ENCODE peak calls at places on chromosome 1, in five cellular contexts. C is T-helper 2 cell, P is endothelial cell, A is neural crest cell, N is astrocyte of the spinal cord. F is an unnamed sample.

GRCh38 chr1:71783096-71783495 is 499.2 kb downstream of the NEGR1 start:
- DNase-seq in C (no peak), P (no peak), A (no peak), N (no peak), F (no peak)

GRCh38 chr1:16163882-16164820 is 8.3 kb upstream of the EPHA2 start:
- DNase-seq in C (no peak), P (no peak), A (no peak), N (peak), F (no peak)

GRCh38 chr1:164588388-164589341 is 29.7 kb downstream of the PBX1 start:
- DNase-seq in C (no peak), P (peak), A (peak), N (peak), F (no peak)

GRCh38 chr1:6601865-6602668 is 602 bp downstream of the KLHL21 start:
- DNase-seq in C (no peak), P (no peak), A (no peak), N (peak), F (peak)

GRCh38 chr1:101291562-101292035 is 54.8 kb downstream of the S1PR1 start:
- DNase-seq in C (peak), P (no peak), A (no peak), N (peak), F (no peak)

GRCh38 chr1:27003745-27004470 is 8.7 kb downstream of the TENT5B start:
- DNase-seq in C (no peak), P (no peak), A (no peak), N (no peak), F (no peak)

GRCh38 chr1:150995896-150996295 is 10.8 kb downstream of the MINDY1 start:
- DNase-seq in C (no peak), P (peak), A (peak), N (no peak), F (no peak)

GRCh38 chr1:27527857-27528700 is 38.1 kb upstream of the WASF2 start:
- DNase-seq in C (peak), P (peak), A (peak), N (no peak), F (peak)

GRCh38 chr1:50553921-50554320 is 130.7 kb upstream of the DMRTA2 start:
- DNase-seq in C (no peak), P (no peak), A (no peak), N (peak), F (no peak)